ENCODE peak calls at places on chromosomes 4 and X, in four cellular contexts. L is IMR-90, Z is H9, J is mesenchymal stem cell. F is an unnamed sample.

GRCh38 chrX:48035891-48036290 is 29.1 kb downstream of the SPACA5 start:
- DNase-seq in L (no peak), Z (no peak), J (no peak), F (no peak)

GRCh38 chr4:89829470-89830138 is 7.4 kb downstream of the SNCA start:
- DNase-seq in L (no peak), Z (no peak), J (peak), F (no peak)

GRCh38 chr4:5747746-5748365 is 36.9 kb downstream of the EVC start:
- DNase-seq in Z (no peak), L (peak), J (peak), F (no peak)

GRCh38 chrX:51891821-51892551 is 1.4 kb upstream of the MAGED1 start:
- DNase-seq in J (peak), Z (no peak), L (peak), F (peak)

GRCh38 chr4:7194251-7195137 is 2.2 kb downstream of the SORCS2 start:
- DNase-seq in Z (peak), L (no peak), J (peak), F (peak)

GRCh38 chr4:84497220-84497834 is 1.8 kb downstream of the NKX6-1 start:
- DNase-seq in J (peak), L (peak), Z (peak), F (no peak)

GRCh38 chrX:103818844-103819243 is 13.2 kb downstream of the RAB9B start:
- DNase-seq in L (no peak), J (no peak), Z (no peak), F (no peak)

GRCh38 chrX:76172325-76172887 is 456 bp upstream of the PBDC1 start:
- DNase-seq in J (no peak), L (no peak), Z (no peak), F (no peak)

GRCh38 chr4:20015825-20016224 is 235.9 kb upstream of the SLIT2 start:
- DNase-seq in Z (no peak), J (no peak), L (peak), F (no peak)

GRCh38 chr4:76219299-76220055 is 5.9 kb upstream of the SCARB2 start:
- DNase-seq in Z (no peak), J (peak), L (peak), F (no peak)

GRCh38 chr4:1209821-1210220 is 37.4 kb upstream of the SPON2 start:
- DNase-seq in J (peak), Z (no peak), L (peak), F (no peak)

GRCh38 chr4:8113611-8114343 is 44.8 kb downstream of the ABLIM2 start:
- DNase-seq in L (no peak), J (no peak), Z (no peak), F (no peak)

GRCh38 chr4:172356002-172356401 is 542.8 kb downstream of the GALNTL6 start:
- DNase-seq in L (no peak), Z (no peak), J (no peak), F (no peak)

GRCh38 chr4:127586922-127587571 is 45.7 kb upstream of the INTU start:
- DNase-seq in L (peak), J (peak), Z (peak), F (peak)

GRCh38 chr4:94574616-94575015 is 122.9 kb downstream of the PDLIM5 start:
- DNase-seq in J (no peak), L (peak), Z (no peak), F (no peak)

GRCh38 chrX:34147345-34147744 is 15.2 kb upstream of the FAM47A start:
- DNase-seq in Z (peak), L (no peak), J (no peak), F (no peak)

GRCh38 chr4:76594152-76594551 is 159.1 kb downstream of the SHROOM3 start:
- DNase-seq in L (no peak), Z (no peak), J (no peak), F (no peak)

GRCh38 chrX:54540289-54540688 is 10.3 kb downstream of the GNL3L start:
- DNase-seq in L (peak), Z (no peak), J (peak), F (peak)

GRCh38 chr4:107541511-107541910 is 178.5 kb downstream of the PAPSS1 start:
- DNase-seq in Z (no peak), L (no peak), J (no peak), F (no peak)

GRCh38 chrX:118724775-118725174 is 2.6 kb upstream of the IL13RA1 start:
- DNase-seq in Z (no peak), L (peak), J (peak), F (no peak)

GRCh38 chr4:149005191-149005590 is 563.0 kb upstream of the NR3C2 start:
- DNase-seq in L (no peak), J (no peak), Z (no peak), F (peak)

GRCh38 chr4:149008415-149009025 is 566.3 kb upstream of the NR3C2 start:
- DNase-seq in Z (no peak), J (no peak), L (peak), F (peak)

GRCh38 chr4:149009223-149009622 is 567.0 kb upstream of the NR3C2 start:
- DNase-seq in J (no peak), Z (no peak), L (no peak), F (no peak)
- H3K4ac ChIP-seq in J (no peak), Z (no peak), L (no peak), F (no peak)

GRCh38 chr4:41200486-41201017 is 13.8 kb downstream of the APBB2 start:
- DNase-seq in L (no peak), Z (no peak), J (no peak), F (no peak)
- H3K4ac ChIP-seq in L (no peak), Z (no peak), J (no peak), F (no peak)

GRCh38 chr4:37978509-37978908 is 18.3 kb downstream of the PTTG2 start:
- DNase-seq in J (no peak), Z (no peak), L (no peak), F (no peak)
- H3K4ac ChIP-seq in J (no peak), Z (no peak), L (no peak), F (no peak)

GRCh38 chr4:99949034-99949998 is 759 bp downstream of the H2AZ1 start:
- DNase-seq in L (peak), Z (peak), J (peak), F (peak)
- H3K4ac ChIP-seq in L (peak), Z (no peak), J (peak), F (peak)

GRCh38 chr4:140066031-140066930 is 87.7 kb downstream of the MAML3 start:
- DNase-seq in L (no peak), Z (no peak), J (no peak), F (no peak)
- H3K4ac ChIP-seq in L (no peak), Z (no peak), J (no peak), F (no peak)

DNA sequence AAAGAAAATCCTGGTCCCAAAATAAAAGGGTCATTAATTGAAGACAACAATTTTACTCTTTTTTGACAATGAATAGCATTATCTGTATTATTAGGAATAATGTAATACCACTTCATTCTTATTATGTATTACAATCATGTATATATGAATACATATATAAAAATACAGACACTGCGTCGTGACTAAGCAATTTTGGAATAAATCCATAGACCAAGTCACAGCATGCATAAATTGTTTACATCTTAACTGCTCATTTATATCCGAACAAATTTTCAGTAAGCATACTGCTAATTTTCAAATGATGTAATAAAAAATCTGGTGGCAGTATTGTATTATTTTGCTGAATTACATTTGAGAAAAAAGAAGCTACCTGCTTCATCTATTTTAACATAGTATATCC is 321.6 kb upstream of the PITX2 start:
- DNase-seq in L (peak), J (no peak), Z (no peak), F (no peak)
- H3K4ac ChIP-seq in L (no peak), J (no peak), Z (no peak), F (no peak)

DNA sequence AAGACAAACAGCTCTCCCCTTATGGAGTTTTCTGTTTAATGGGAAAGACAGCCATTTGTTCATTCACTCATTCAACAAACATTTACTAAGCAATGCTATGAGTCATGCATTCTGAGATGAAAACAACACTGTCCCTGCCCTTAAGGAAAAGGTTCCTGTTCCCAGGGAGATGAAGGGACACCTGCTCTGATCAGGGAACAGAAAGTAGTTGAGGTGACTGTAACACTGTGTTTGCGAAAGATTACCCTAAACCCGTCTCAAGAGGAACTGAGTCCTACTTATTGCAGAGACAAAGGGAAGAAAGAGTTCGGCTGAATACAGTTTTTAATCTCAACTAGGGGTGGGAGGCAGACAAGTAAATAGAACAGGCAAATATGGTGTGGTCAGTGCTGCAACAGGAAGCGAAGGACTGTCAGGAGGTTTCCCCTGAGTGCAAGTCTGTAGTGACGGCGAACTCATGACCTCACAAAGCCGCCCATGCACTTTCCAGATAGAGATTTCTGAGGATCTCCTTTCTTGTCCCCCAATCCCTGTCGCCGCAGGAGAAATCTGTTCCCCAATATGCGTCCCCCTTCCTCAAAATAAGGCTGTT is 712 bp downstream of the STX18 start:
- DNase-seq in J (peak), L (peak), Z (no peak), F (peak)
- H3K4ac ChIP-seq in J (peak), L (peak), Z (no peak), F (peak)

DNA sequence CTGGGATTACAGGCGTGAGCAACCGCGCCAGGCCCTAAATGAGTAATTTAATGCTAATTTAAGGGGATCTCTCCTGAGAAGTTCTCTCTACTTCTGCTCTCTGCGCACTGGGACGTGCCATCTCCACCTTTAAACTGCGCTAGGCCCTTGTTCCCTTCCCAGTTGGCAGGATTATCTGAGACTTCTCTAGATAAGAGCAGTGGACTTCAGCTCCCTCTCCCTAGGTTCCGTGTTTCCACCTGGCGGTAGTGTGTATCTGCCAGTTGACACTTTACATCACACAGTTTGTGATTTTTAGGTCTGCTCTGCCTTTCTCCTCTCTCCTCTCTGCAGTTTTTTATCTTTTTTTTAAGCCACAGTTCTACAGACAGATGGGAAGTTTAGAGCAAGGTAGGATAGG is 40.2 kb downstream of the ARHGAP10 start:
- DNase-seq in Z (no peak), J (no peak), L (no peak), F (no peak)
- H3K4ac ChIP-seq in Z (no peak), J (no peak), L (peak), F (no peak)

GRCh38 chr4:54055494-54055893 is 8.9 kb downstream of the CHIC2 start:
- DNase-seq in L (no peak), Z (no peak), J (no peak), F (no peak)

GRCh38 chr4:54061067-54061466 is 3.3 kb downstream of the CHIC2 start:
- DNase-seq in J (no peak), L (no peak), Z (no peak), F (no peak)

GRCh38 chr4:54056360-54056759 is 8.0 kb downstream of the CHIC2 start:
- DNase-seq in Z (no peak), J (no peak), L (no peak), F (no peak)

GRCh38 chr4:54054501-54054900 is 9.9 kb downstream of the CHIC2 start:
- DNase-seq in L (no peak), Z (no peak), J (no peak), F (no peak)

DNA sequence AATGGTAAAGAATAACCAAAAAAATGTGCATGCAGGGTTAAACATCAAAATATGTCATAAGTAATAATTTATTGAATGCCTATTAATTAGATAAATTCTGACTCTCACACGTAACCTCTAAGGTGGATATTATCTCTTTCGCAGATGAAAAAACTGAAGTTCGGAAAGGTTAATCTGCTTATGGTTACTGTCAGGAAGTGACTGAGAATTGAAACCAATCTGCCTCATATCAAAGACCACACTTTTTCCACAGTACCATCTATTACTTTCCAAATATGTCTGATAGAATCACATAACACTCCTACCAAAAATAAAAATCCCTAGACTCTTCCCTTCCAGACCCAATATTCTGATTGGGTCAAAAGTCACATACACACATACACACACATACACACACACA is 6.2 kb downstream of the CHIC2 start:
- DNase-seq in J (no peak), L (no peak), Z (no peak), F (no peak)
- H3K4ac ChIP-seq in J (no peak), L (no peak), Z (no peak), F (no peak)

GRCh38 chrX:2691543-2692220 is 587 bp downstream of the CD99 start:
- DNase-seq in J (peak), L (peak), Z (no peak), F (peak)
- H3K4ac ChIP-seq in J (peak), L (peak), Z (no peak), F (peak)

F was measured in mesendoderm.